ENCODE peak calls at places on chromosomes 5 and 9, in six cellular contexts. R, M, E, T, A and B are unnamed samples.

GRCh38 chr9:127565231-127565630 is 46.8 kb upstream of the STXBP1 start:
- DNase-seq in T (no peak), A (no peak), E (no peak), M (no peak), R (no peak), B (no peak)

GRCh38 chr5:170216262-170216864 is 16.4 kb upstream of the C5orf58 start:
- DNase-seq in M (peak), E (no peak), T (peak), R (peak), A (peak), B (no peak)

GRCh38 chr5:119570935-119571334 is 58.4 kb upstream of the FAM170A start:
- DNase-seq in R (no peak), E (no peak), A (peak), T (no peak), M (no peak), B (no peak)

GRCh38 chr9:104572612-104573011 is 3.6 kb downstream of the OR13C8 start:
- DNase-seq in E (no peak), R (no peak), T (no peak), M (no peak), A (no peak), B (no peak)

GRCh38 chr5:73376618-73377170 is 71.9 kb downstream of the FOXD1 start:
- DNase-seq in E (no peak), A (no peak), T (no peak), R (no peak), M (no peak), B (no peak)

GRCh38 chr5:54831233-54831632 is 154.2 kb downstream of the ESM1 start:
- DNase-seq in T (no peak), M (no peak), A (no peak), E (no peak), R (no peak), B (no peak)

GRCh38 chr5:13708432-13708831 is 236.1 kb downstream of the DNAH5 start:
- DNase-seq in T (no peak), M (no peak), R (no peak), A (no peak), E (no peak), B (no peak)

GRCh38 chr9:133702798-133703570 is 35.2 kb downstream of the SARDH start:
- DNase-seq in E (no peak), M (no peak), A (no peak), R (no peak), T (peak), B (no peak)

GRCh38 chr9:89667730-89668129 is 62.9 kb downstream of the GADD45G start:
- DNase-seq in T (no peak), A (no peak), M (no peak), R (no peak), E (peak), B (no peak)

GRCh38 chr5:112372543-112372942 is 46.5 kb downstream of the EPB41L4A start:
- DNase-seq in R (no peak), M (no peak), E (no peak), T (peak), A (no peak), B (no peak)

GRCh38 chr5:112604741-112605390 is 132.8 kb upstream of the APC start:
- DNase-seq in E (no peak), M (peak), A (peak), T (peak), R (peak), B (no peak)

GRCh38 chr9:22354699-22355384 is 91.8 kb upstream of the DMRTA1 start:
- DNase-seq in M (no peak), T (no peak), E (no peak), A (no peak), R (no peak), B (no peak)

GRCh38 chr5:66343370-66344071 is 199.4 kb downstream of the SREK1 start:
- DNase-seq in R (no peak), A (no peak), T (no peak), M (no peak), E (no peak), B (no peak)

GRCh38 chr5:56259002-56259511 is 25.9 kb upstream of the ANKRD55 start:
- DNase-seq in E (no peak), A (no peak), R (no peak), T (no peak), M (no peak), B (no peak)

GRCh38 chr5:179215576-179215975 is 129.7 kb downstream of the ADAMTS2 start:
- DNase-seq in R (no peak), T (no peak), E (no peak), A (no peak), M (no peak), B (no peak)

GRCh38 chr5:93163010-93163663 is 417.9 kb downstream of the NR2F1-AS1 start:
- DNase-seq in R (peak), M (no peak), A (no peak), E (no peak), T (no peak), B (no peak)

GRCh38 chr5:54704341-54704740 is 186.8 kb downstream of the SNX18 start:
- DNase-seq in A (no peak), T (no peak), E (no peak), R (no peak), M (no peak), B (no peak)

GRCh38 chr5:83471405-83472212 is at the start of gene VCAN:
- DNase-seq in M (no peak), R (peak), T (peak), A (peak), E (peak), B (no peak)

GRCh38 chr5:129945031-129945430 is 40.8 kb downstream of the CHSY3 start:
- DNase-seq in M (no peak), E (no peak), A (no peak), T (no peak), R (no peak), B (no peak)

GRCh38 chr9:121699271-121700164 is 48.1 kb downstream of the DAB2IP start:
- DNase-seq in M (peak), A (peak), R (no peak), T (peak), E (peak), B (no peak)

GRCh38 chr5:111983459-111983858 is 226.5 kb upstream of the NREP start:
- DNase-seq in M (no peak), R (no peak), T (no peak), E (no peak), A (no peak), B (no peak)

GRCh38 chr5:142881076-142881466 is 110.9 kb downstream of the ARHGAP26 start:
- DNase-seq in A (no peak), T (peak), E (no peak), M (peak), R (no peak), B (no peak)

GRCh38 chr5:169527863-169528262 is 55.7 kb upstream of the SPDL1 start:
- DNase-seq in R (no peak), T (no peak), E (no peak), A (no peak), M (no peak), B (no peak)

GRCh38 chr5:158500019-158500418 is 599.7 kb downstream of the EBF1 start:
- DNase-seq in R (no peak), T (no peak), E (no peak), M (no peak), A (no peak), B (no peak)

GRCh38 chr5:37815913-37816312 is 23.9 kb downstream of the GDNF start:
- DNase-seq in T (no peak), R (no peak), M (no peak), E (no peak), A (no peak), B (no peak)

GRCh38 chr9:20831028-20831427 is 147.0 kb downstream of the FOCAD start:
- DNase-seq in T (no peak), R (no peak), A (no peak), M (no peak), E (no peak), B (no peak)

GRCh38 chr9:15612962-15613361 is 60.1 kb downstream of the CCDC171 start:
- DNase-seq in R (no peak), T (no peak), A (no peak), E (no peak), M (no peak), B (no peak)

DNA sequence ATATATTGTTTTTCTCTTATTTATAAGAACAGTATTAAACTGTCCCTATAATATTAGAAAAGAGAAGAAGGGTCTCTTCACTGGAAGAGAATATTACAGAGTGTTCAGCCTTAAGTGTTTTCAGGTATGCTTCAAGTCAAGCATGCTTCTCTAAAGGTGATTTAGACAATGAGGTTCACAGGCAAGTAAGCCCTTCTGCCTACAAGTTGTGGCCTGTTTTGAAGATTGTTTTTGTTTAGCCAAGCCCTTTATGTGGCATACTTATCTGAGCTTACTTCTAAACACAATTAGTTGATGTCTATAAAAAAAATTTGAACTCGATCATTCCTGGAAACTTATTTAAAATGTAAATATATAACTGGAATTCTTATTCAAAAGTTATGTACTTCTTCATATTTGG is 343.8 kb upstream of the CDH18 start:
- DNase-seq in A (no peak), M (no peak), E (no peak), R (no peak), T (no peak), B (no peak)
- TF ChIP-seq CTCF in A (no peak), M (no peak), E (no peak), R (no peak), T (no peak), B (no peak)

GRCh38 chr5:124823336-124823849 is 77.0 kb upstream of the ZNF608 start:
- DNase-seq in M (no peak), R (no peak), T (no peak), E (no peak), A (no peak), B (no peak)

GRCh38 chr5:124825983-124826337 is 79.5 kb upstream of the ZNF608 start:
- DNase-seq in T (no peak), R (no peak), A (no peak), E (no peak), M (no peak), B (no peak)

GRCh38 chr5:124822647-124823046 is 76.2 kb upstream of the ZNF608 start:
- DNase-seq in R (no peak), M (no peak), E (no peak), T (no peak), A (no peak), B (no peak)

GRCh38 chr5:124825250-124825982 is 79.0 kb upstream of the ZNF608 start:
- DNase-seq in A (no peak), R (no peak), M (no peak), T (no peak), E (peak), B (no peak)

GRCh38 chr5:124824637-124825158 is 78.3 kb upstream of the ZNF608 start:
- DNase-seq in E (no peak), A (peak), R (no peak), T (no peak), M (no peak), B (no peak)
- H3K27ac ChIP-seq in E (no peak), A (no peak), R (no peak), T (no peak), M (no peak), B (no peak)

DNA sequence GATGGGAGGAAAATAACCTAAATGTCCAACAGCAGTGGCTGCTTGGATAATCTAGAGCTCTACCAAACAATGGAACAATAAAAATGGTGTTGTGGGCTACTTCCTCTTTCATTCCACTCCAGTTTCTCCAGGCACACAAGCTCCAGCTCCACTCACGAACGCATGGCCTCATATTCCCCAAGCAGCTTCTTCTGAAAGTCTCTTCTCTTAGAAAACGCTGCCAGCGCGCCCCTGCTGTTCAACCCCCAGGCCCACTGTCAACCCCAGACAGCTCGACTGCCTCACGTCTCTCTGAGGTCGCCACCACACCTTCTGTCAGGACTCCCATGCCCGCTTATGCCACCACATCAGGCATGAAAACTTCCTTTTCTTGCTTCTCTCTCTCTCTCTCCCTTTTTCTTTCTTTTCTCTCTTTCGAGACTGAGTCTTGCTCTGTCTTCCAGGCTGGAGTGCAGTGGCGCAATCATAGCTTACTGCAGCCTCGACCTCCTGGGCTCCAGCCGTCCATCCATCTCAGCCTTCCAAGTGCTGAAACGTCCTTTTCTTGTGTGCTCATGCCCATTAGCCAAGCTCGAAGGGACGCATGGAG is 16.2 kb downstream of the OR2V2 start:
- DNase-seq in T (peak), R (no peak), E (no peak), A (no peak), M (peak), B (no peak)
- TF ChIP-seq POLR2AphosphoS5 in T (no peak), R (no peak), E (no peak), A (no peak), M (no peak), B (no peak)

GRCh38 chr5:138149530-138149929 is 10.3 kb upstream of the NME5 start:
- DNase-seq in A (no peak), E (no peak), T (peak), R (no peak), M (no peak), B (no peak)
- TF ChIP-seq CTCF in A (no peak), E (no peak), T (no peak), R (no peak), M (no peak), B (no peak)

DNA sequence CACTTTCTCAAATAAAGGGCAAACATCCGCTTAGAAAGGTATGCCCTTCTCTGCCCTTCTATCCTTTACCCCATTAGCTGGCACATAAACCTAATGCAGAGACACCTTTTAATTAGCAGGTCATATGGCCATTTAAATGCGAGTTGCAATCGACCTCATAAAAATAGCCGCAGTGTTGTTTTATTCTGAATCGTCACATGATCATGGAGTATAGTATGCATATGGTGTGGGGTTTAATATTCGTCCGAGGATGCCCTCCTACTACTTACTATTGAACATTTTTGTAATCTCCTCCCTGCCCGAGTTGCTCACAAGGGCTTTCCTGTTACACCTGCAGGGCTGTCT is 72.0 kb downstream of the PIK3R1 start:
- DNase-seq in A (no peak), E (no peak), R (no peak), M (no peak), T (no peak), B (no peak)
- H3K27ac ChIP-seq in A (no peak), E (peak), R (no peak), M (no peak), T (no peak), B (peak)

GRCh38 chr5:139446956-139447779 is 7.8 kb upstream of the DNAJC18 start:
- DNase-seq in M (no peak), R (no peak), A (no peak), E (no peak), T (no peak), B (no peak)

GRCh38 chr5:139443766-139444473 is 4.6 kb upstream of the DNAJC18 start:
- DNase-seq in R (no peak), E (no peak), A (peak), M (no peak), T (no peak), B (no peak)

GRCh38 chr5:139451176-139451575 is 11.4 kb downstream of the ECSCR start:
- DNase-seq in A (no peak), T (no peak), M (no peak), E (no peak), R (no peak), B (no peak)

DNA sequence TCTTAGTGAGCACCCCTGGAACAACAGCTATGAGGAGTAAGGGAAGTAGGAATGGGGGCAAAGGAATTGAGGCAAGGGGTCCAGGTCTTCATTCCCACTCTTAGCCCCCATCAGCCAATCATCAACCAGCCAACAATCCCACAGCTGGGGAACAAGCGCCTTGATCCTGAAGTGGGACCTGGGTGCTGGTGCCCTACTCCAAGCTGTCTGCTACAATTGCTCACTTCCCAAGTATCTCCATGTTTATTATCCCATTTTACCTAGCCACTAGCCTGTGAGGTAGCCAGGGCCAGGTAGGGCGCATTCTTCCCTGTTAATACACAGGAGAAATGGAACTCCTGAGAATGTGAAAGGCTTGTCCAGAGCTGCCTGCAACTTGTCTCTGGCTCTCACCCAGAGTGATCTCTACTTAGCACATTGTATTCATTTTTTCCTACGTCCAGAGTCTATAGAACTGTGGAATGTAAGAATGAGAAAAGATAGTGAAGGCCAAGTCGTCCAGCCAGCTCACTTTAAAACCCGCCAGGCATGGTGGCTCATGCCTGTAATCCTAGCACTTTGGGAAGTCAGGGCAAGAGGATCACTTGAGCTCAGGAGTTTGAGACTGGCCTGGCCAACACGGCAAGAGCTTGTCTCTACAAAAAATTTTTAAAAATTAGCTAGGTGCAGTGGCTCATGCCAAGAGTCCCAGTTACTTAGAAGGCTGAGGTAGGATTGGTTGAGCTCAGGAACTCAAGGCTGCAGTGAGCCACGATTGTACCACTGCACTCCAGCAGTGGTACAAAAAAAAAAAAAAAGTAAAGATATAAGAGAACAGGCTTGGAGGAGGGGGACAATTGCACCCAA is 6.2 kb upstream of the DNAJC18 start:
- DNase-seq in E (no peak), T (no peak), A (no peak), R (no peak), M (no peak), B (no peak)
- TF ChIP-seq POLR2AphosphoS5 in E (no peak), T (no peak), A (peak), R (no peak), M (no peak), B (no peak)

GRCh38 chr5:36305571-36306326 is 4.0 kb upstream of the RANBP3L start:
- DNase-seq in A (peak), T (peak), R (peak), E (peak), M (peak), B (no peak)
- TF ChIP-seq CTCF in A (peak), T (peak), R (peak), E (peak), M (peak), B (peak)

DNA sequence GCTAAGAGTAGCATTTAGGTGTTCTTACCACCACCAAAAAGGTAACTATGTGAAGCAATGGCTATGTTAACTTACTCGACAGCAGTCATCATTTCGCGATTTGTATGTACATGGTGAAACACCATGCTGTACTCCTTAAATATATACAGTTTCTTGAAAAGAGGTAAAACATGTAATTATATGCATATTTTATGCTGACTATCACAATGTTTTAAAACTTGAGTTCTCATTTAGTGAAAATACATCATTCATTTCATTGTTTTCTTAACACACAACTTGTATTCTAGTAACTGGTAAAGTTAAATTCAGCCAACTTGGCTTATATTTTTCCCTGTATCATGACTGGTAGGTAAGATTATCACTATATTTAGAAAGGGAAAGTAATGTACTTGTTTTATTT is 189.9 kb downstream of the ADCY2 start:
- DNase-seq in R (no peak), M (no peak), T (no peak), A (no peak), E (no peak), B (no peak)
- H3K27ac ChIP-seq in R (no peak), M (no peak), T (no peak), A (no peak), E (no peak), B (no peak)

GRCh38 chr5:148416921-148417320 is 33.2 kb downstream of the FBXO38 start:
- DNase-seq in R (no peak), A (no peak), T (no peak), E (no peak), M (no peak), B (no peak)
- TF ChIP-seq POLR2AphosphoS5 in R (no peak), A (no peak), T (no peak), E (no peak), M (no peak), B (no peak)